ENCODE peak calls at places on chromosome 1, in five cellular contexts. C is anterior cingulate cortex; E is cardiac septum; B is NCI-H146; L is activated T-helper 9 cell treated with anti-CD3 and anti-CD28 coated beads, Interleukin-2, amount 50 U/mL, for 16 hours. S is an unnamed sample.

GRCh38 chr1:94654031-94654430 is 112.5 kb upstream of the F3 start:
- DNase-seq in C (no peak), E (no peak), B (no peak), L (no peak), S (no peak)

GRCh38 chr1:150512846-150513245 is 2.7 kb upstream of the FALEC start:
- DNase-seq in C (no peak), E (no peak), B (no peak), L (no peak), S (no peak)

GRCh38 chr1:94579876-94580294 is 38.3 kb upstream of the F3 start:
- DNase-seq in C (no peak), E (no peak), B (no peak), L (no peak), S (no peak)

GRCh38 chr1:7610106-7610731 is 160.9 kb upstream of the VAMP3 start:
- DNase-seq in C (no peak), E (peak; percentile 46), B (no peak), L (no peak), S (no peak)

GRCh38 chr1:153194331-153195050 is 8.7 kb upstream of the LELP1 start:
- DNase-seq in C (no peak), E (no peak), B (no peak), L (no peak), S (no peak)

GRCh38 chr1:77313491-77313890 is 31.7 kb downstream of the AK5 start:
- DNase-seq in C (no peak), E (no peak), B (peak; percentile 59), L (no peak), S (no peak)

GRCh38 chr1:113783254-113784103 is 24.2 kb upstream of the PHTF1 start:
- DNase-seq in C (no peak), E (no peak), B (no peak), L (peak; percentile 15), S (no peak)

GRCh38 chr1:12658531-12659453 is 14.9 kb downstream of the AADACL4 start:
- DNase-seq in C (peak; percentile 60), E (peak; percentile 83), B (peak; percentile 51), L (peak; percentile 56), S (peak; percentile 47)

GRCh38 chr1:54486864-54487263 is 61.2 kb upstream of the ACOT11 start:
- DNase-seq in C (no peak), E (no peak), B (no peak), L (no peak), S (no peak)

GRCh38 chr1:194026422-194026821 is 840.0 kb upstream of the B3GALT2 start:
- DNase-seq in C (no peak), E (no peak), B (no peak), L (no peak), S (no peak)

GRCh38 chr1:93579891-93580290 is 101.7 kb downstream of the BCAR3 start:
- DNase-seq in C (no peak), E (no peak), B (no peak), L (no peak), S (no peak)

S was measured in glomerular endothelial cell.